ENCODE peak calls at places on chromosomes 16 and 17, in eight cellular contexts. Z, J, L, G, P, E, Y and F are unnamed samples.

GRCh38 chr17:67615011-67615561 is 102.7 kb upstream of the NOL11 start:
- DNase-seq in P (no peak), Y (no peak), Z (no peak), G (peak), E (no peak), L (peak), J (no peak), F (no peak)

GRCh38 chr17:62995377-62995885 is 29.4 kb downstream of the TANC2 start:
- DNase-seq in G (no peak), J (peak), Y (peak), Z (peak), P (peak), E (peak), L (peak), F (no peak)

GRCh38 chr16:58651965-58652348 is 22.3 kb upstream of the CNOT1 start:
- DNase-seq in P (no peak), L (no peak), E (no peak), J (no peak), G (no peak), Z (no peak), Y (peak), F (no peak)

GRCh38 chr17:35119370-35120185 is at the start of gene RAD51D:
- DNase-seq in J (peak), G (peak), E (peak), L (peak), Z (peak), P (peak), Y (peak), F (peak)

GRCh38 chr17:40536731-40537171 is 28.5 kb downstream of the CCR7 start:
- DNase-seq in Z (no peak), E (no peak), J (no peak), G (no peak), L (no peak), Y (peak), P (no peak), F (no peak)

GRCh38 chr17:66625321-66625767 is 209.6 kb upstream of the CACNG5 start:
- DNase-seq in E (peak), Z (peak), L (peak), P (peak), J (no peak), G (no peak), Y (peak), F (no peak)

GRCh38 chr16:81321039-81321438 is 6.3 kb downstream of the GAN start:
- DNase-seq in E (no peak), Z (no peak), Y (no peak), J (no peak), P (no peak), L (no peak), G (no peak), F (no peak)

GRCh38 chr17:39625198-39625769 is 1.5 kb upstream of the PPP1R1B start:
- DNase-seq in J (no peak), Y (no peak), E (no peak), Z (no peak), P (no peak), L (no peak), G (no peak), F (no peak)

GRCh38 chr16:11168386-11169065 is 87.5 kb downstream of the SOCS1 start:
- DNase-seq in G (no peak), L (no peak), P (no peak), J (no peak), E (no peak), Z (no peak), Y (peak), F (peak)

GRCh38 chr16:28091706-28092105 is 28.2 kb upstream of the GSG1L start:
- DNase-seq in G (no peak), E (no peak), J (no peak), P (no peak), L (no peak), Y (no peak), Z (no peak), F (no peak)

GRCh38 chr17:17353625-17354484 is 50.7 kb downstream of the NT5M start:
- DNase-seq in E (no peak), G (no peak), J (no peak), Z (no peak), P (no peak), Y (no peak), L (no peak), F (no peak)

GRCh38 chr16:56690420-56691122 is 8.3 kb downstream of the MT1X start:
- DNase-seq in E (no peak), G (no peak), Z (no peak), L (no peak), Y (no peak), P (no peak), J (no peak), F (no peak)

GRCh38 chr17:1398900-1399299 is 1.1 kb downstream of the YWHAE start:
- DNase-seq in L (no peak), Z (peak), J (no peak), P (no peak), Y (peak), E (peak), G (no peak), F (no peak)

GRCh38 chr17:37131064-37131463 is 182.3 kb downstream of the AATF start:
- DNase-seq in G (no peak), Z (peak), P (no peak), Y (peak), J (no peak), E (no peak), L (peak), F (no peak)

GRCh38 chr16:84194470-84195200 is 3.7 kb downstream of the ADAD2 start:
- DNase-seq in E (no peak), G (no peak), Z (no peak), P (no peak), Y (no peak), L (no peak), J (peak), F (no peak)

GRCh38 chr17:5832886-5833285 is 237.3 kb upstream of the WSCD1 start:
- DNase-seq in Z (peak), P (peak), L (peak), Y (peak), G (peak), E (peak), J (no peak), F (peak)

GRCh38 chr16:73057369-73058210 is 9.7 kb upstream of the ZFHX3 start:
- DNase-seq in Z (peak), G (no peak), Y (no peak), P (no peak), E (peak), L (peak), J (peak), F (peak)

GRCh38 chr16:88469615-88470395 is 16.7 kb downstream of the ZFPM1 start:
- DNase-seq in Z (no peak), L (no peak), J (no peak), Y (no peak), P (no peak), E (no peak), G (no peak), F (no peak)

GRCh38 chr16:49800876-49801275 is 55.0 kb downstream of the ZNF423 start:
- DNase-seq in Y (no peak), Z (no peak), E (peak), J (no peak), L (no peak), G (no peak), P (no peak), F (no peak)

GRCh38 chr16:85716016-85716679 is 27.4 kb upstream of the GINS2 start:
- DNase-seq in Y (no peak), Z (no peak), G (no peak), J (no peak), P (no peak), E (no peak), L (peak), F (no peak)

GRCh38 chr16:22386976-22387375 is 12.6 kb upstream of the CDR2 start:
- DNase-seq in Y (peak), L (no peak), G (no peak), J (no peak), Z (peak), E (no peak), P (no peak), F (peak)

GRCh38 chr17:6507535-6507934 is 48.8 kb downstream of the PITPNM3 start:
- DNase-seq in Z (peak), Y (peak), J (no peak), G (no peak), E (no peak), L (no peak), P (peak), F (peak)

GRCh38 chr17:82781894-82782274 is 30.0 kb downstream of the TBCD start:
- DNase-seq in Z (peak), Y (peak), P (peak), G (peak), L (peak), E (peak), J (peak), F (peak)

GRCh38 chr16:71354156-71354555 is 4.4 kb upstream of the CALB2 start:
- DNase-seq in Y (no peak), G (no peak), Z (no peak), L (no peak), E (no peak), P (no peak), J (no peak), F (no peak)

GRCh38 chr16:8173111-8173644 is 417.1 kb downstream of the TMEM114 start:
- DNase-seq in P (peak), Z (peak), G (peak), E (peak), J (peak), Y (peak), L (peak), F (peak)

GRCh38 chr16:12902511-12903324 is 1.3 kb downstream of the SHISA9 start:
- DNase-seq in E (no peak), P (no peak), Y (no peak), G (peak), L (peak), Z (no peak), J (no peak), F (peak)

GRCh38 chr17:3748576-3748975 is 24.9 kb downstream of the HASPIN start:
- DNase-seq in E (no peak), P (no peak), L (no peak), G (no peak), J (no peak), Y (no peak), Z (no peak), F (no peak)
- H3K4me2 ChIP-seq in E (no peak), P (no peak), L (no peak), G (no peak), J (no peak), Y (no peak), Z (no peak), F (no peak)

GRCh38 chr17:19307521-19307920 is 55.0 kb downstream of the B9D1 start:
- DNase-seq in E (no peak), L (no peak), Y (no peak), Z (no peak), G (no peak), P (no peak), J (no peak), F (no peak)
- H3K4me2 ChIP-seq in E (peak), L (no peak), Y (no peak), Z (no peak), G (no peak), P (no peak), J (no peak), F (no peak)

DNA sequence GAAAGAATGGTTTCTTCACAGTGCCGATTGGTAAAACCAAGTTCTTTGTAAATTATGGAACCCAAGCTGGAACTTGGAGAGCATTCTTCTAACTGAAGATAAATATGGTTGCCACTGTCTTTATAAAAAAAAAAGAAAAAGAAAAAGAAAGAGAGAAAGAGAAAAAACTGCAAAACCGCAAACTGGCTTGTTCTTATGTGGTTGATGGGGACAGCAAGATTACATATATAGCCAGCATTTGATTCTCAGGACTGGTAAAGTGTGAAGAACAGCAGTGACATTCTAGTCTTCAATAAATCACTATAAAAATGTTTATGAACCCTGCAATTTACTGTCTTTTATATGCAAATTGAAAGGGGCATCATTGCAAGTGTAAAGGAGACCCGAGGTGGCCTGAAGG is 605.1 kb downstream of the MAF start:
- DNase-seq in J (no peak), G (no peak), Y (no peak), E (no peak), L (no peak), Z (no peak), P (no peak), F (no peak)
- H3K4me2 ChIP-seq in J (no peak), G (no peak), Y (no peak), E (no peak), L (peak), Z (no peak), P (no peak), F (no peak)

DNA sequence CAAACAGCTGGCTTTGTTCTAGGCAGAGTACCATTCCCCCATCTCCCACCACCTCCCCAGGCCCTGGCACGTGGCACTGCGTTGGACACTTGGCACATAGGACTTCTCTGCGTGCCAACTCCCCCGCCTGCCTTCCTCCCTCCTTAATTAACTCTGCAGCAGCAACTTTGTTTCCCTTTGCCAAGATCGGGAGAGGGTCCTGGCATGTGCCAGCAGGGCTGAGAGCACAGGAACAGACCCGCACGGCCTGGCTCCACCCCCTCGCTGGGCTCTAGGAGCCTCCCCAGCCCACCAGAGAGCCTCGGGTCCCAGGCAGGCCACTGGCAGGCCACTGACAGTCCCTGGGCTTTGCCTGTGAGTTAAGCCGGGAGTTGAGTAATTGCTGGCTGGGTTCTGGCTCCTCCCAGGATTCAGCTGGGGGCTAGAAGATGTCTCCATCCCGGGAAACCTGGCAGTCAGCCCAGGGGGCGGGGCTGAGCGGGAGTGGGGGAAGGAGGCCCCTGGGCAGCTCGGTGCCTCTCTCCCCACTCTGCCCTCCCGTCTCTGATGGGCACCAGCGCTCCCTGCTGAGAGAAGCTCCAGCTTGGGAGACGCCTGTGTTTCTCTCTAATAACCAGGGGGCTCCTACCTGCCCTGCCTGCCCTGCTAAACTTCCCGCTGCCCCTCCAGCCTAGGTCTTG is 224.0 kb upstream of the TNRC6C start:
- DNase-seq in L (peak), Y (peak), E (no peak), P (peak), J (no peak), G (peak), Z (peak), F (no peak)
- H3K4me2 ChIP-seq in L (peak), Y (no peak), E (no peak), P (peak), J (no peak), G (no peak), Z (no peak), F (no peak)

GRCh38 chr16:24737391-24737871 is 8.0 kb downstream of the TNRC6A start:
- DNase-seq in G (no peak), E (no peak), Y (peak), P (no peak), Z (peak), J (no peak), L (no peak), F (peak)

GRCh38 chr16:24734382-24734781 is 4.9 kb downstream of the TNRC6A start:
- DNase-seq in L (no peak), Y (peak), G (no peak), P (no peak), J (no peak), Z (peak), E (no peak), F (no peak)

GRCh38 chr16:24736758-24737157 is 7.3 kb downstream of the TNRC6A start:
- DNase-seq in G (no peak), L (no peak), Z (no peak), J (no peak), E (no peak), Y (no peak), P (no peak), F (peak)

GRCh38 chr16:24738895-24739294 is 9.4 kb downstream of the TNRC6A start:
- DNase-seq in P (no peak), Z (no peak), Y (no peak), L (no peak), E (peak), G (no peak), J (no peak), F (no peak)

DNA sequence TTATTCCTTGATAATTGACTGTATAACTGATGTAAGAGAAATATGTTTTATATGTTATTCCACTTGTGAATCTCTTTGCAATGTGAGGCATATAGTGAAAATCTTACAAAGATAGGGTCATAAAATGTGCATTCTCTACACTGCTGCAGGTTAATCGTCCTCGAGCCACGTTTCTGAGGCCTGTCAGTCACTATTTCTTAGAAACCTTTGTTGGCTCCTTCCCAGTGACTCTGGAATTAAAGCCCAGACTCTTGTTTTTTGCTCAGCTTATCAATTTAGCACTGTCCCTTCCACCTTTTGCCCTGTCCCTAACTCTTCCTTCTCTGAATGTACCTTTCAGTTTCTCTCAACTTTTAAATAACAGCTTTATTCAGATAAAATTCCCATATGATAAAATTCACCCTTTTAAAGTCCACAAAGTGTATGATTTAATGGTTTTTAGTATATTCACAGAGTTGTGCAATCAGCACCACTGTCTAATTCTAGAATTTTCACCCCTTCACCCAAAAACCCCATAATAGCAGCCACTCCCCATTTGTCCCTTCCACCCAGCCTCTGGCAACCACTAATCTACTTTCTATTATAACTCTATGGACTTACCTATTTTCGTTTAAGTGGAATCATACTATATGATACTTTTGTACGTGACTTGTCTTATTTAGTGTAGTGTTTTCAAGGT is 8.6 kb downstream of the TNRC6A start:
- DNase-seq in Z (no peak), Y (no peak), J (no peak), E (no peak), P (no peak), L (no peak), G (no peak), F (no peak)
- H3K4me2 ChIP-seq in Z (no peak), Y (peak), J (no peak), E (no peak), P (peak), L (peak), G (no peak), F (peak)

GRCh38 chr17:2749784-2750181 is 331 bp upstream of the CCDC92B start:
- DNase-seq in J (peak), P (peak), Y (peak), G (peak), E (no peak), Z (peak), L (peak), F (peak)
- H3K4me2 ChIP-seq in J (peak), P (peak), Y (no peak), G (no peak), E (no peak), Z (peak), L (peak), F (peak)

GRCh38 chr17:29595943-29596774 is 3.2 kb downstream of the ANKRD13B start:
- DNase-seq in G (no peak), J (no peak), Z (no peak), P (no peak), Y (no peak), L (no peak), E (no peak), F (no peak)
- H3K4me2 ChIP-seq in G (no peak), J (no peak), Z (no peak), P (no peak), Y (no peak), L (peak), E (no peak), F (no peak)

GRCh38 chr17:79350516-79350915 is 260.3 kb downstream of the RBFOX3 start:
- DNase-seq in G (no peak), E (no peak), Y (no peak), L (no peak), J (no peak), P (no peak), Z (no peak), F (no peak)
- H3K4me2 ChIP-seq in G (no peak), E (no peak), Y (no peak), L (no peak), J (no peak), P (no peak), Z (no peak), F (no peak)